ENCODE peak calls at places on chromosomes 13 and 19, in seven cellular contexts. T is HCT116, D is GM12878, Q is SK-N-SH, B is H1, A is K562, Y is HepG2. X is an unnamed sample.

GRCh38 chr13:42497798-42498197 is 76.2 kb upstream of the TNFSF11 start:
- DNase-seq in D (peak), Q (no peak), T (no peak), Y (no peak), A (no peak), B (no peak), X (no peak)

GRCh38 chr13:98543380-98544104 is 33.4 kb downstream of the STK24 start:
- DNase-seq in D (no peak), T (no peak), Q (no peak), B (no peak), A (no peak), Y (no peak), X (no peak)

GRCh38 chr13:48536851-48537250 is 4.0 kb upstream of the RCBTB2 start:
- DNase-seq in Q (no peak), A (no peak), B (no peak), D (no peak), T (no peak), Y (no peak), X (no peak)

GRCh38 chr19:2294377-2295335 is 12.7 kb upstream of the PEAK3 start:
- DNase-seq in Q (peak), A (no peak), B (no peak), D (no peak), T (no peak), Y (no peak), X (no peak)

GRCh38 chr13:67353891-67354459 is 123.8 kb upstream of the PCDH9 start:
- DNase-seq in D (no peak), T (no peak), Y (no peak), B (no peak), Q (no peak), A (no peak), X (no peak)

GRCh38 chr13:33057019-33057785 is 41.0 kb downstream of the KL start:
- DNase-seq in B (no peak), A (peak), T (no peak), Y (peak), D (no peak), Q (peak), X (peak)

GRCh38 chr13:47539317-47539716 is 461.8 kb downstream of the SUCLA2 start:
- DNase-seq in A (no peak), Q (no peak), D (no peak), B (no peak), Y (no peak), T (no peak), X (no peak)

GRCh38 chr19:395467-395866 is 13.5 kb downstream of the C2CD4C start:
- DNase-seq in T (no peak), D (no peak), B (no peak), Y (no peak), A (no peak), Q (no peak), X (no peak)

GRCh38 chr13:109783815-109784589 is 2.4 kb downstream of the IRS2 start:
- DNase-seq in T (no peak), Y (no peak), B (no peak), Q (peak), D (no peak), A (no peak), X (no peak)

GRCh38 chr13:50129923-50130685 is 114.9 kb downstream of the KCNRG start:
- DNase-seq in T (no peak), D (no peak), Q (peak), B (peak), Y (no peak), A (no peak), X (no peak)

GRCh38 chr19:4272894-4273293 is 6.2 kb upstream of the SHD start:
- DNase-seq in D (no peak), Y (no peak), A (no peak), T (no peak), B (no peak), Q (peak), X (no peak)

GRCh38 chr19:46015080-46015960 is 7.5 kb downstream of the PGLYRP1 start:
- DNase-seq in B (peak), T (no peak), Y (no peak), D (no peak), A (no peak), Q (peak), X (peak)

GRCh38 chr13:102138635-102139225 is 263.1 kb downstream of the FGF14 start:
- DNase-seq in D (no peak), B (no peak), Y (no peak), A (no peak), Q (no peak), T (no peak), X (no peak)

GRCh38 chr13:102139626-102140025 is 262.2 kb downstream of the FGF14 start:
- DNase-seq in T (no peak), Y (no peak), Q (no peak), A (no peak), D (no peak), B (no peak), X (no peak)

GRCh38 chr13:102142473-102142826 is 259.4 kb downstream of the FGF14 start:
- DNase-seq in A (no peak), D (no peak), T (no peak), B (no peak), Y (no peak), Q (no peak), X (no peak)

GRCh38 chr13:102145750-102146149 is 256.1 kb downstream of the FGF14 start:
- DNase-seq in T (no peak), A (no peak), D (no peak), Y (no peak), Q (peak), B (no peak), X (no peak)

GRCh38 chr13:102141625-102142472 is 260.0 kb downstream of the FGF14 start:
- DNase-seq in A (peak), B (no peak), Y (peak), D (no peak), Q (no peak), T (no peak), X (peak)
- TF ChIP-seq JUND in A (no peak), B (no peak), Y (no peak), D (no peak), Q (no peak), T (no peak), X (no peak)

GRCh38 chr13:66353664-66354063 is 876.5 kb downstream of the PCDH9 start:
- DNase-seq in Q (no peak), B (no peak), D (no peak), T (no peak), A (peak), Y (no peak), X (peak)
- TF ChIP-seq JUND in Q (no peak), B (no peak), D (no peak), T (no peak), A (no peak), Y (no peak), X (no peak)

GRCh38 chr13:45482571-45483173 is 17.9 kb downstream of the COG3 start:
- DNase-seq in Q (no peak), T (no peak), B (no peak), Y (no peak), D (no peak), A (no peak), X (no peak)
- TF ChIP-seq JUND in Q (no peak), T (no peak), B (no peak), Y (no peak), D (no peak), A (no peak), X (no peak)

GRCh38 chr19:18397242-18398202 is at the start of gene LRRC25:
- DNase-seq in B (peak), Q (peak), T (no peak), Y (no peak), A (peak), D (no peak), X (no peak)
- TF ChIP-seq JUND in B (no peak), Q (no peak), T (no peak), Y (no peak), A (no peak), D (no peak), X (no peak)